ENCODE peak calls at places on chromosome 1, in seven cellular contexts. T, A, X, B, N, Q and U are unnamed samples. For H3K4me1 and H3K9me2, the result is how much of the 10 kb centered on the place peaks cover.

GRCh38 chr1:181846681-181847080 is 214.8 kb downstream of the ZNF648 start:
- DNase-seq in T (no peak), A (no peak), X (no peak), B (no peak), N (no peak), Q (no peak), U (no peak)

GRCh38 chr1:53371121-53371666 is 43.3 kb upstream of the LRP8 start:
- DNase-seq in T (no peak), A (no peak), X (peak), B (no peak), N (no peak), Q (peak), U (no peak)

GRCh38 chr1:26530898-26531598 is 1.5 kb downstream of the RPS6KA1 start:
- DNase-seq in T (peak), A (peak), X (peak), B (no peak), N (peak), Q (peak), U (peak)

GRCh38 chr1:182249201-182249676 is 142.4 kb downstream of the GLUL start:
- DNase-seq in T (no peak), A (no peak), X (no peak), B (no peak), N (peak), Q (no peak), U (peak)

GRCh38 chr1:205064741-205065316 is 19.4 kb downstream of the TMEM81 start:
- DNase-seq in T (no peak), A (no peak), X (no peak), B (no peak), N (no peak), Q (no peak), U (no peak)

GRCh38 chr1:179094826-179095225 is 13.0 kb downstream of the TOR3A start:
- DNase-seq in T (no peak), A (no peak), X (no peak), B (no peak), N (no peak), Q (no peak), U (no peak)

GRCh38 chr1:101371259-101371658 is 134.4 kb downstream of the S1PR1 start:
- DNase-seq in T (peak), A (no peak), X (no peak), B (no peak), N (no peak), Q (no peak), U (peak)

GRCh38 chr1:2271841-2272655 is 43.9 kb downstream of the SKI start:
- DNase-seq in T (no peak), A (no peak), X (no peak), B (no peak), N (no peak), Q (no peak), U (no peak)

GRCh38 chr1:220189750-220190347 is 82.4 kb downstream of the RAB3GAP2 start:
- DNase-seq in T (peak), A (peak), X (no peak), B (peak), N (peak), Q (peak), U (peak)

GRCh38 chr1:167631987-167632680 is 2.1 kb downstream of the RCSD1 start:
- DNase-seq in T (no peak), A (peak), X (no peak), B (no peak), N (no peak), Q (no peak), U (no peak)

GRCh38 chr1:31755197-31755611 is 8.9 kb downstream of the ADGRB2 start:
- DNase-seq in T (peak), A (no peak), X (no peak), B (no peak), N (no peak), Q (peak), U (no peak)

GRCh38 chr1:24705260-24706073 is 39.8 kb upstream of the CLIC4 start:
- DNase-seq in T (peak), A (no peak), X (peak), B (peak), N (peak), Q (peak), U (peak)

GRCh38 chr1:31154000-31154631 is 85.6 kb downstream of the NKAIN1 start:
- DNase-seq in T (peak), A (no peak), X (no peak), B (no peak), N (no peak), Q (no peak), U (peak)

GRCh38 chr1:222653178-222653827 is 35.4 kb downstream of the MIA3 start:
- DNase-seq in T (no peak), A (no peak), X (no peak), B (peak), N (no peak), Q (no peak), U (no peak)

GRCh38 chr1:110134050-110134595 is 16.2 kb upstream of the SLC6A17 start:
- DNase-seq in T (peak), A (no peak), X (no peak), B (no peak), N (no peak), Q (no peak), U (no peak)

GRCh38 chr1:88204111-88204510 is 480.0 kb upstream of the PKN2 start:
- DNase-seq in T (peak), A (no peak), X (no peak), B (no peak), N (no peak), Q (no peak), U (no peak)

GRCh38 chr1:14696766-14697165 is 98.3 kb downstream of the KAZN start:
- DNase-seq in T (no peak), A (no peak), X (no peak), B (no peak), N (no peak), Q (no peak), U (no peak)

GRCh38 chr1:67572594-67573221 is 112.3 kb upstream of the GADD45A start:
- DNase-seq in T (peak), A (no peak), X (no peak), B (no peak), N (peak), Q (no peak), U (peak)

GRCh38 chr1:200530551-200531261 is 89.8 kb downstream of the KIF14 start:
- DNase-seq in T (no peak), A (peak), X (no peak), B (no peak), N (no peak), Q (no peak), U (no peak)

GRCh38 chr1:40868051-40868723 is 6.0 kb upstream of the CITED4 start:
- DNase-seq in T (peak), A (no peak), X (no peak), B (no peak), N (peak), Q (no peak), U (peak)

GRCh38 chr1:46530791-46531409 is 20.5 kb downstream of the KNCN start:
- DNase-seq in T (peak), A (no peak), X (peak), B (no peak), N (peak), Q (no peak), U (peak)

DNA sequence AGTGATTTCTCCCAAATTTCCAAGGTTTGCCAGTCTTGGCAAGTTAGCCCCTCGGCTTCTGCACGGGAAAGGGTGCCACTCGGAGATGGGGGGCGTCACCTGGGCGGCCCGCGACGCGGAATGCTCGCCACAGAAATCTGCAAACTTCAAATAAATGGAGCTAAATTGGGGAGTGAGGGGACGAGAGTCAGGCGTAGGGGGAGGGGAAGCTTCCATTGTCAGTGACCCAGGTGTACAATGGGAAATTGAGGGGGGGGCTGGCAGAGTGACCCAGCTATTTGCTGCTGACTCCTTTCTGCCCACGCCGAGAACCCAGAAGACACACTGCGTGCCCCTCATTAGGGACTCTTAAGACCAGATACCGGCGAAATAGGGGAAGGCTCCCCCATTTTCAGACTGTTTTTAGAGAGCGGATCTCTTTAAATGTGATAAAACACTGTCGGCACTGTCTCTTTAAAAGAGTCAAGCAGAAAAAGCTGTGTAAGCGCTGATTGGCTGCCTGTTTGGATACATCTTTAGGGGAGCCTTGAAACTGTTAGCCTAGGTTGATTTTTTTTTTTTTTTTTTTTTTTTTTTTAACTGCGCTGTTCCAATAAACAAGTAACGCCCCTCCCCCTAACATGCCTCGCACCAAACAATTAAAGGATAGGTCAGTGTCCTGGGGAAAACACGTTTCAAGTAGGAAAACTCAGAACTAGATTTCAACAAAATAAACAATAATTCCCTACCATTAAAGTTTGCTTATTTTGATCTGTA is 1.2 kb upstream of the SSBP3 start:
- DNase-seq in T (peak), A (peak), X (peak), B (peak), N (peak), Q (peak), U (peak)
- H3K4me1 ChIP-seq in T (under half), A (half or more), X (half or more), B (under half), N (under half), Q (under half), U (under half)

GRCh38 chr1:48906729-48907128 is 130.0 kb upstream of the BEND5 start:
- DNase-seq in T (no peak), A (no peak), X (no peak), B (no peak), N (no peak), Q (no peak), U (no peak)
- H3K9me2 ChIP-seq in T (under half), A (under half), X (under half), B (under half), N (under half), Q (under half), U (under half)

DNA sequence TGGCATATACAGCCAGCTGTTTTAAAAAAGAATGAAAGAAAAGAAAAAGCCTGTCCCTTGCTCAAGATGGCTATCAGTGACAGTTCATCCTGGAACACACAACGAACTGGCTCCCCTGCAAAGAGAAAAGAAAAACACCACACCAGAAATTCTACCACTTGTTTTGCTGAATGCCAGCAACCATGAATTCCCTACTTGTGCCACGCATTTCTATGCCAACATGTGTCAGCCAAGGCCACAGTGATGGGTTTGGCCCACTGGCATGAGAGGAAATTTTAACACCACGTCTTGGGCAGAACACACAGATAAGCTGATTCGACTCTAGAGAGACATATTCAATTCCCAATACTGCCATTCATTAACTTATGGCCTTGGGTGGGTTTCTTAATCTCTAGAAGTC is 64.0 kb downstream of the CAPZB start:
- DNase-seq in T (no peak), A (no peak), X (no peak), B (no peak), N (no peak), Q (no peak), U (no peak)
- H3K4me1 ChIP-seq in T (half or more), A (under half), X (under half), B (under half), N (under half), Q (under half), U (under half)

GRCh38 chr1:12432897-12433296 is 185.1 kb downstream of the DHRS3 start:
- DNase-seq in T (no peak), A (no peak), X (no peak), B (no peak), N (no peak), Q (no peak), U (no peak)
- H3K9me2 ChIP-seq in T (under half), A (under half), X (under half), B (under half), N (under half), Q (under half), U (under half)

GRCh38 chr1:10674700-10675598 is 121.5 kb downstream of the CASZ1 start:
- DNase-seq in T (no peak), A (no peak), X (no peak), B (no peak), N (no peak), Q (no peak), U (peak)

GRCh38 chr1:10672376-10673050 is 123.9 kb downstream of the CASZ1 start:
- DNase-seq in T (no peak), A (no peak), X (no peak), B (no peak), N (no peak), Q (peak), U (no peak)

GRCh38 chr1:10671551-10672375 is 124.7 kb downstream of the CASZ1 start:
- DNase-seq in T (no peak), A (no peak), X (no peak), B (no peak), N (no peak), Q (peak), U (no peak)

GRCh38 chr1:10674222-10674621 is 122.2 kb downstream of the CASZ1 start:
- DNase-seq in T (no peak), A (no peak), X (no peak), B (no peak), N (no peak), Q (no peak), U (no peak)

DNA sequence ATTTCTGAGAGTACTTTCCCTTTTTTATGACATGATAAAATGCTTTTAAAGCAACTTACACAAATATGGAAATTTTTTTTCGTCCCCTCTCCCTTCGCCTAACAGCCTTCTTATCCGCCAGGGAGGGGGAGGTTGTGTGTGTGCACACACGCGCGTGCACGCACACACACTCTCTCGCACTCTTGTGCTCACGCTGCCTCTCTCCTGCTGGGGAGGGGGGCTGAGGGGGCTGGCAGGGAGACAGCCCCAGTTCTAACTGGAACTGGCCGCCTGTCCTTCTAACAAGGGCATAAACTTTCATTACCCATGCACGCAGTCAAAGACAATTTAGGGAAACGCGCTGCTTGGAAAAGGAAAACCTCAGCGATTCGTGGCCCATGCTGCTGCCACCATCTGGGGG is 123.1 kb downstream of the CASZ1 start:
- DNase-seq in T (no peak), A (no peak), X (no peak), B (no peak), N (no peak), Q (no peak), U (no peak)
- H3K4me1 ChIP-seq in T (under half), A (under half), X (under half), B (under half), N (half or more), Q (under half), U (under half)

DNA sequence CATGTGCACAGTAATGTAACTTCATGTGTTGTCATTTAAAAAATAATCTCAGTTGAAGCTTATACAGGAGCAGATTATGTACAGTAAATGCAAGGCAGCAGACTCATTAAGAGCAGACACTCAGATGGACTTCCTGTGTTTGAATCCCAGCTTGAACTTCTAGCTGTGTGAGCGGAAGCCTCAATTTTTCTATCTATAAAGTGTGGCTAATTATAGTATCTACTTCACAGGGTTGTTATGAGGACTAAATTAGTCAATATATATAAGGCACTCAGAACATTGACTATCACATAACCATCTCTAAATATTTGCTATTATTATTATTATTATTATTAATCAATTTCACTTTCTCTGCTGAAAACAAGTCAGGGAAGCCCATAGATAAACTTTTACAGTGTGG is 141.6 kb downstream of the ZP4 start:
- DNase-seq in T (no peak), A (no peak), X (no peak), B (no peak), N (no peak), Q (no peak), U (no peak)
- H3K9me2 ChIP-seq in T (under half), A (under half), X (under half), B (under half), N (under half), Q (under half), U (under half)

DNA sequence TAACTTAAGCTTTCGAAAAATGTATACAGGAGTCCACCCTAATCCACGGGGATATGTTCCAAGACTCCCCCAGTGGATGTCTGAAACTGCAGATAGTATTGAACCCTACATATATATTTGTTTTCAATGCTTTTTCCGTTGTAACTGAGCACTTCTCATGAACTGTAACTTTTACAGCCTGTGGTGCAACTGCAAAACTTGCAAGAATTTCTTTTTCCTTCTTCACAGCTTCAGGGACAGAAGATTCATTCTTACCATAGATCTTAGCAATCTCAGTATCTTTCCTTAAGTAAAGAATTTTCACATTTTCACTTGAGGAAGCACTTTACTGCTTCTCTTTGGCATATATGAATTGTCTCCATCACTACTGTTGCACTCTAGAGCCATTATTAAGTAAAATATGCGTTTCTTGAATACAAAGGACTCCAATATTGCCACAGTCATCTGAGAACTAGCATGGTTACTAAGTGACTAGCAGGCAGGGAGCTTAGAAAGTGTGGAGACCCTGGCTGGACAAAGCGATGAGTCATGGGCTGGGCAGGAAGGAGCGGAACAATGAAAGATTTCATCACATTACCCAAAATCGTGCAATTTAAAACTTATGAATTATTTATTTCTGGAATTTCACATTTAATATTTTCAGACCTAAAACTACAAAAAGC is 14.1 kb downstream of the DPYD start:
- DNase-seq in T (peak), A (no peak), X (peak), B (no peak), N (no peak), Q (no peak), U (peak)
- H3K4me1 ChIP-seq in T (half or more), A (under half), X (under half), B (under half), N (under half), Q (under half), U (under half)